ENCODE peak calls at places on chromosomes 1 and 21, in six cellular contexts. F is left colon; X is LHCN-M2; J is activated T-cell treated with anti-CD3 and anti-CD28 coated beads, Interleukin-2, amount 50 U/mL, for 72 hours; A is osteoblast; H is WERI-Rb-1. D is an unnamed sample.

GRCh38 chr1:85357817-85358216 is 81.4 kb upstream of the BCL10 start:
- DNase-seq in A (no peak), X (no peak), J (no peak), F (no peak), H (no peak), D (no peak)

GRCh38 chr1:233410906-233411305 is 83.4 kb downstream of the MAP3K21 start:
- DNase-seq in H (no peak), J (no peak), X (no peak), F (no peak), A (no peak), D (no peak)

GRCh38 chr1:44635439-44635838 is 38.8 kb downstream of the TMEM53 start:
- DNase-seq in J (no peak), F (no peak), X (no peak), A (no peak), H (no peak), D (no peak)

GRCh38 chr1:172724746-172725613 is 66.1 kb downstream of the FASLG start:
- DNase-seq in A (no peak), F (no peak), J (no peak), X (no peak), H (no peak), D (no peak)

GRCh38 chr1:93661829-93662474 is 19.7 kb downstream of the BCAR3 start:
- DNase-seq in H (no peak), F (no peak), A (peak; percentile 73), J (no peak), X (peak; percentile 82), D (peak; percentile 76)

GRCh38 chr1:235009561-235010306 is 118.9 kb downstream of the TOMM20 start:
- DNase-seq in X (no peak), A (no peak), H (no peak), J (no peak), F (no peak), D (no peak)

GRCh38 chr1:114833421-114833820 is 21.2 kb upstream of the SYCP1 start:
- DNase-seq in J (no peak), F (no peak), A (no peak), X (peak; percentile 6), H (no peak), D (peak; percentile 52)

GRCh38 chr21:15277498-15277897 is 212.7 kb upstream of the NRIP1 start:
- DNase-seq in F (no peak), J (no peak), A (no peak), X (no peak), H (no peak), D (no peak)

GRCh38 chr1:59499273-59499955 is 202.5 kb downstream of the FGGY start:
- DNase-seq in X (peak; percentile 40), A (no peak), H (no peak), J (no peak), F (no peak), D (no peak)

GRCh38 chr1:27332536-27333281 is 9.1 kb upstream of the SYTL1 start:
- DNase-seq in H (peak; percentile 66), F (no peak), J (peak; percentile 69), A (peak; percentile 95), X (peak; percentile 34), D (peak; percentile 16)

GRCh38 chr1:66542811-66543767 is 9.1 kb downstream of the SGIP1 start:
- DNase-seq in F (peak; percentile 84), J (no peak), X (peak; percentile 72), A (peak; percentile 19), H (no peak), D (peak; percentile 98)